ENCODE peak calls at places on chromosome 5, in eight cellular contexts. Q, X, R, Z, E, N, M and O are unnamed samples.

GRCh38 chr5:147303976-147304375 is 69.2 kb downstream of the STK32A start:
- DNase-seq in Q (no peak), R (no peak), N (no peak), E (no peak), X (no peak), M (no peak), Z (no peak), O (no peak)

GRCh38 chr5:111603446-111603827 is 91.1 kb upstream of the STARD4 start:
- DNase-seq in E (no peak), Q (no peak), R (no peak), Z (no peak), N (no peak), M (no peak), X (no peak), O (no peak)

GRCh38 chr5:11037080-11037479 is 276.0 kb upstream of the DAP start:
- DNase-seq in Q (no peak), R (no peak), E (no peak), M (no peak), Z (no peak), N (no peak), X (no peak), O (no peak)

GRCh38 chr5:112933651-112934365 is 11.8 kb upstream of the REEP5 start:
- DNase-seq in Q (no peak), M (no peak), N (no peak), E (no peak), Z (no peak), X (no peak), R (no peak), O (no peak)

GRCh38 chr5:134140530-134141201 is 26.2 kb downstream of the TCF7 start:
- DNase-seq in N (no peak), R (peak), X (peak), Q (no peak), Z (no peak), M (no peak), E (peak), O (peak)

GRCh38 chr5:108876451-108876850 is 128.8 kb downstream of the FER start:
- DNase-seq in M (no peak), Z (no peak), Q (no peak), N (no peak), R (no peak), E (no peak), X (no peak), O (no peak)

GRCh38 chr5:34043099-34043876 is at the start of gene C1QTNF3:
- DNase-seq in E (no peak), N (no peak), X (no peak), Z (no peak), R (no peak), Q (no peak), M (no peak), O (no peak)

GRCh38 chr5:111758284-111758628 is 1.3 kb upstream of the NREP start:
- DNase-seq in R (no peak), Z (no peak), M (no peak), X (no peak), E (no peak), N (no peak), Q (no peak), O (no peak)

GRCh38 chr5:157271740-157272271 is 5.9 kb downstream of the CYFIP2 start:
- DNase-seq in N (peak), R (no peak), E (no peak), X (no peak), Z (no peak), M (peak), Q (no peak), O (no peak)

GRCh38 chr5:174044855-174045254 is 651 bp upstream of the NSG2 start:
- DNase-seq in M (no peak), Z (no peak), N (no peak), X (no peak), Q (no peak), E (no peak), R (no peak), O (no peak)

GRCh38 chr5:68456756-68457217 is 241.2 kb downstream of the PIK3R1 start:
- DNase-seq in E (peak), M (no peak), Q (no peak), R (no peak), X (no peak), Z (no peak), N (no peak), O (peak)

GRCh38 chr5:94326579-94326978 is 291.8 kb downstream of the KIAA0825 start:
- DNase-seq in M (no peak), X (no peak), E (no peak), Z (no peak), R (no peak), N (no peak), Q (no peak), O (no peak)

GRCh38 chr5:129991780-129992179 is 87.5 kb downstream of the CHSY3 start:
- DNase-seq in M (no peak), Z (no peak), R (no peak), N (no peak), X (no peak), E (no peak), Q (no peak), O (no peak)

GRCh38 chr5:6717687-6718086 is 4.5 kb downstream of the TENT4A start:
- DNase-seq in Q (no peak), M (no peak), R (peak), E (no peak), Z (no peak), N (no peak), X (no peak), O (no peak)

GRCh38 chr5:109654455-109654854 is 35.3 kb upstream of the MAN2A1 start:
- DNase-seq in R (no peak), M (no peak), N (no peak), Z (no peak), E (no peak), X (no peak), Q (no peak), O (no peak)

GRCh38 chr5:91898865-91899264 is 515.7 kb upstream of the ARRDC3 start:
- DNase-seq in Z (no peak), N (no peak), X (no peak), E (no peak), M (no peak), R (no peak), Q (no peak), O (no peak)

GRCh38 chr5:58462154-58462553 is 2.3 kb upstream of the PLK2 start:
- DNase-seq in N (no peak), E (no peak), Z (no peak), R (no peak), Q (no peak), X (no peak), M (no peak), O (no peak)

GRCh38 chr5:118042076-118042475 is 946.3 kb downstream of the DTWD2 start:
- DNase-seq in Q (no peak), X (no peak), E (no peak), N (no peak), M (no peak), R (no peak), Z (no peak), O (no peak)

GRCh38 chr5:81631124-81631523 is 119.8 kb downstream of the SSBP2 start:
- DNase-seq in M (no peak), R (no peak), X (no peak), Q (no peak), Z (no peak), N (peak), E (no peak), O (no peak)

GRCh38 chr5:1637639-1638481 is 114.1 kb upstream of the LPCAT1 start:
- DNase-seq in Q (no peak), X (no peak), N (no peak), E (no peak), Z (no peak), R (no peak), M (no peak), O (no peak)

GRCh38 chr5:51371052-51371451 is 12.2 kb upstream of the ISL1 start:
- DNase-seq in R (no peak), Q (no peak), M (no peak), N (no peak), E (no peak), X (no peak), Z (no peak), O (no peak)
- H3K4me3 ChIP-seq in R (no peak), Q (no peak), M (no peak), N (no peak), E (no peak), X (no peak), Z (no peak), O (no peak)

GRCh38 chr5:143003328-143003636 is 233.1 kb downstream of the ARHGAP26 start:
- DNase-seq in R (no peak), E (no peak), M (no peak), N (no peak), Q (no peak), Z (no peak), X (no peak), O (no peak)
- TF ChIP-seq CTCF in R (peak), E (no peak), M (peak), N (no peak), Q (no peak), Z (no peak), X (no peak), O (no peak)

GRCh38 chr5:172502969-172503368 is 48.6 kb upstream of the SH3PXD2B start:
- DNase-seq in M (no peak), N (no peak), Q (no peak), Z (no peak), R (peak), E (no peak), X (peak), O (peak)
- H3K27ac ChIP-seq in M (no peak), N (no peak), Q (peak), Z (peak), R (peak), E (peak), X (no peak), O (no peak)

DNA sequence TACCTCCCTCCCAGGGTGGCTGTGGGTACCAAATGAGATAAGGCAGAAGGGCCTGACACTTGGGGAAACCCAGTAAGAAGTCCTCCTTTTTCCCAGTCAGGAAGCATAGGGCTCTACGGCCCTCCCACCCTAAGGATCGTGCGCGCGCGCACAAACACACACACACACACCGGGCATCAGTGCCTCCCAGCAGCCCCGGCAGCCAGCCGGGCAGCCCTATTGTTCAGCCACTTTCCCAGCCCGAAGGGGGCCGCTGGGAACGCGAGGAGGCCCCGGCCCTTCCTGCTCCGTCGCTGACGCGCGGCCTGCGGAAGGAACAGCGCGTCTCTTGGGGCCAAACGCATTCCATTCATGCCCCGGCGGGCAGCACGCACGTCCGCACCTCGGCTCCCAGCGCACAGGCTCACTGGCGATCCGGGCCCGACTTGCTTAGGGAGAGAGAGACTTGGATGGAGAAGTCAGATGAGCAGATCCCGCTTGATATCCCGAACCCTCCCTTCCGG is 22.6 kb downstream of the DUSP1 start:
- DNase-seq in X (peak), Q (no peak), R (peak), M (no peak), N (no peak), Z (peak), E (peak), O (no peak)
- H3K4me3 ChIP-seq in X (no peak), Q (no peak), R (peak), M (no peak), N (no peak), Z (peak), E (no peak), O (peak)

DNA sequence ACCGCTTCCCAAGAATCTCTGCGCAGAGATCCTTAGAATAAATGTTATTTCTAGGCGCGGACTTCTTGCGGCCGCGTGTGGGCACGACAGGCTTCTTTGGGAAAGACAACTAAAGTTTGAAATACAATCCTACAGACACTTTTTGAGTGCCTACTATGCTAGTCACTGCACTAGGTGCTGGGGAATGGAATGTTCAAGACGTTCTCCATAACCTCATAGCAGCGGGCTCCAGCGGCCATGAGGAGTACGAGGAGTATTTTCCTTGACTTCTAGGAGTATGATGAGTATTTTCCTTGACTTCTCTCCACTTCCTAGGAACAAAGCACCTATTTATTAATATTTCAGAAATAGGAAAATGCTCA is 636 bp upstream of the PWWP2A start:
- DNase-seq in Q (no peak), X (no peak), E (no peak), N (no peak), M (no peak), Z (no peak), R (no peak), O (no peak)
- TF ChIP-seq CTCF in Q (peak), X (peak), E (no peak), N (no peak), M (no peak), Z (no peak), R (no peak), O (peak)

GRCh38 chr5:171542504-171543150 is 123.2 kb downstream of the FGF18 start:
- DNase-seq in E (peak), X (no peak), Z (no peak), Q (no peak), M (no peak), N (no peak), R (no peak), O (no peak)

GRCh38 chr5:171537923-171538537 is 118.6 kb downstream of the FGF18 start:
- DNase-seq in E (no peak), R (no peak), Z (no peak), Q (no peak), M (no peak), X (no peak), N (no peak), O (no peak)

GRCh38 chr5:171543486-171543885 is 124.0 kb downstream of the FGF18 start:
- DNase-seq in X (no peak), M (no peak), R (no peak), Z (no peak), E (no peak), N (no peak), Q (no peak), O (no peak)

GRCh38 chr5:171540865-171541264 is 121.4 kb downstream of the FGF18 start:
- DNase-seq in Z (no peak), M (no peak), X (no peak), N (no peak), Q (no peak), E (no peak), R (no peak), O (no peak)

DNA sequence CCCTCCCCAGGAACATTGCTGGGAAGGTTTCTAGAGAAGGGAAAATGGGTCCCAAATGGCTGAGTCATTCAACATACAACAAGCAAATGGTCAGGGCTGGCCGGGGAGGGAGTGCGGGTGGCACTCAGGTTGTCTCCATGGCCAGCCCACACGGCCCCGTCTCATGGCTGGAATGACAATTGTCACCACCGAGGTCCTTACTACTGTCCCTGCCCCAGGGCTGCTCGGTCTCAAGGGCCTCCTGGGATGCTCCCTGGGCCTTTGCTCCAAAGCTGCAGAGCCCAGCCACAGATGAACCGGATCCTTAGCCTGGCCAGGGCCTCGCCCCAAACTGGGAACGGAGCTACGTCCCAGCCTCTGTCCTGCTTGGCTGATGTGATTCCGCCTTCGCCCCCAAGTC is 121.9 kb downstream of the FGF18 start:
- DNase-seq in X (no peak), Z (no peak), Q (no peak), E (no peak), R (no peak), N (no peak), M (no peak), O (no peak)
- H3K27ac ChIP-seq in X (no peak), Z (peak), Q (peak), E (peak), R (no peak), N (no peak), M (no peak), O (no peak)